ENCODE peak calls at places on chromosomes 5 and 9, in five cellular contexts. One of them, this sample, is unnamed.

GRCh38 chr9:15846611-15847010 is 293.8 kb downstream of the CCDC171 start:
- DNase-seq in AG08395: no peak
- DNase-seq in T-helper 1 cell: no peak
- DNase-seq in NCI-H1436: no peak
- DNase-seq in naive thymus-derived CD8-positive, alpha-beta T cell: no peak
- DNase-seq in this sample: no peak

GRCh38 chr9:36788534-36788933 is 215.8 kb downstream of the MELK start:
- DNase-seq in AG08395: no peak
- DNase-seq in T-helper 1 cell: no peak
- DNase-seq in NCI-H1436: no peak
- DNase-seq in naive thymus-derived CD8-positive, alpha-beta T cell: no peak
- DNase-seq in this sample: no peak

GRCh38 chr9:126053913-126054312 is 272.7 kb upstream of the MVB12B start:
- DNase-seq in AG08395: no peak
- DNase-seq in T-helper 1 cell: no peak
- DNase-seq in NCI-H1436: no peak
- DNase-seq in naive thymus-derived CD8-positive, alpha-beta T cell: no peak
- DNase-seq in this sample: no peak

GRCh38 chr5:175707751-175708375 is 50.0 kb downstream of the HRH2 start:
- DNase-seq in AG08395: no peak
- DNase-seq in T-helper 1 cell: no peak
- DNase-seq in NCI-H1436: no peak
- DNase-seq in naive thymus-derived CD8-positive, alpha-beta T cell: no peak
- DNase-seq in this sample: no peak

GRCh38 chr9:90546200-90546599 is 96.4 kb downstream of the DIRAS2 start:
- DNase-seq in AG08395: peak; percentile 38
- DNase-seq in T-helper 1 cell: no peak
- DNase-seq in NCI-H1436: peak; percentile 89
- DNase-seq in naive thymus-derived CD8-positive, alpha-beta T cell: no peak
- DNase-seq in this sample: peak; percentile 79

GRCh38 chr5:74516217-74516636 is 124.3 kb downstream of the ENC1 start:
- DNase-seq in AG08395: peak; percentile 37
- DNase-seq in T-helper 1 cell: no peak
- DNase-seq in NCI-H1436: no peak
- DNase-seq in naive thymus-derived CD8-positive, alpha-beta T cell: no peak
- DNase-seq in this sample: peak; percentile 6

GRCh38 chr9:127521919-127522304 is 70.6 kb downstream of the LRSAM1 start:
- DNase-seq in AG08395: no peak
- DNase-seq in T-helper 1 cell: no peak
- DNase-seq in NCI-H1436: no peak
- DNase-seq in naive thymus-derived CD8-positive, alpha-beta T cell: no peak
- DNase-seq in this sample: peak; percentile 83

GRCh38 chr5:180138214-180138975 is 66.8 kb upstream of the RNF130 start:
- DNase-seq in AG08395: no peak
- DNase-seq in T-helper 1 cell: no peak
- DNase-seq in NCI-H1436: no peak
- DNase-seq in naive thymus-derived CD8-positive, alpha-beta T cell: no peak
- DNase-seq in this sample: no peak

This sample was measured in SW480.